ENCODE peak calls at places on chromosomes 5 and 9, in nine cellular contexts. One of them, this sample, is unnamed.

GRCh38 chr5:14708551-14708950 is 44.0 kb downstream of the OTULIN start:
- DNase-seq in GM23248: no peak
- DNase-seq in ovary: no peak
- DNase-seq in stimulated activated CD8-positive, alpha-beta memory T cell treated with anti-CD3 and anti-CD28 coated beads, Interleukin-4, amount 100 ng/mL, for 1 hour: no peak
- DNase-seq in effector memory CD8-positive, alpha-beta T cell: no peak
- DNase-seq in COLO829: no peak
- DNase-seq in pancreas: no peak
- DNase-seq in HTR-8/SVneo: no peak
- DNase-seq in midbrain: no peak
- DNase-seq in this sample: no peak

GRCh38 chr9:134226221-134226930 is 62.0 kb upstream of the RNU6ATAC start:
- DNase-seq in GM23248: peak; percentile 20
- DNase-seq in ovary: peak; percentile 55
- DNase-seq in stimulated activated CD8-positive, alpha-beta memory T cell treated with anti-CD3 and anti-CD28 coated beads, Interleukin-4, amount 100 ng/mL, for 1 hour: no peak
- DNase-seq in effector memory CD8-positive, alpha-beta T cell: no peak
- DNase-seq in COLO829: no peak
- DNase-seq in pancreas: peak; percentile 43
- DNase-seq in HTR-8/SVneo: peak; percentile 26
- DNase-seq in midbrain: no peak
- DNase-seq in this sample: no peak

GRCh38 chr5:43040287-43041098 is at the start of gene ANXA2R:
- DNase-seq in GM23248: peak; percentile 93
- DNase-seq in ovary: peak; percentile 85
- DNase-seq in stimulated activated CD8-positive, alpha-beta memory T cell treated with anti-CD3 and anti-CD28 coated beads, Interleukin-4, amount 100 ng/mL, for 1 hour: peak; percentile 85
- DNase-seq in effector memory CD8-positive, alpha-beta T cell: peak; percentile 96
- DNase-seq in COLO829: no peak
- DNase-seq in pancreas: peak; percentile 65
- DNase-seq in HTR-8/SVneo: no peak
- DNase-seq in midbrain: peak; percentile 86
- DNase-seq in this sample: peak; percentile 94

GRCh38 chr9:95481000-95481399 is 35.8 kb downstream of the PTCH1 start:
- DNase-seq in GM23248: no peak
- DNase-seq in ovary: no peak
- DNase-seq in stimulated activated CD8-positive, alpha-beta memory T cell treated with anti-CD3 and anti-CD28 coated beads, Interleukin-4, amount 100 ng/mL, for 1 hour: no peak
- DNase-seq in effector memory CD8-positive, alpha-beta T cell: no peak
- DNase-seq in COLO829: no peak
- DNase-seq in pancreas: no peak
- DNase-seq in HTR-8/SVneo: no peak
- DNase-seq in midbrain: no peak
- DNase-seq in this sample: no peak

GRCh38 chr9:126148994-126149393 is 177.6 kb upstream of the MVB12B start:
- DNase-seq in GM23248: no peak
- DNase-seq in ovary: no peak
- DNase-seq in stimulated activated CD8-positive, alpha-beta memory T cell treated with anti-CD3 and anti-CD28 coated beads, Interleukin-4, amount 100 ng/mL, for 1 hour: no peak
- DNase-seq in effector memory CD8-positive, alpha-beta T cell: no peak
- DNase-seq in COLO829: no peak
- DNase-seq in pancreas: no peak
- DNase-seq in HTR-8/SVneo: no peak
- DNase-seq in midbrain: no peak
- DNase-seq in this sample: no peak

GRCh38 chr5:78907255-78907886 is 77.7 kb downstream of the ARSB start:
- DNase-seq in GM23248: peak; percentile 92
- DNase-seq in ovary: peak; percentile 45
- DNase-seq in stimulated activated CD8-positive, alpha-beta memory T cell treated with anti-CD3 and anti-CD28 coated beads, Interleukin-4, amount 100 ng/mL, for 1 hour: no peak
- DNase-seq in effector memory CD8-positive, alpha-beta T cell: no peak
- DNase-seq in COLO829: no peak
- DNase-seq in pancreas: no peak
- DNase-seq in HTR-8/SVneo: no peak
- DNase-seq in midbrain: no peak
- DNase-seq in this sample: peak; percentile 82

GRCh38 chr9:137321726-137322361 is 19.8 kb upstream of the NRARP start:
- DNase-seq in GM23248: no peak
- DNase-seq in ovary: peak; percentile 8
- DNase-seq in stimulated activated CD8-positive, alpha-beta memory T cell treated with anti-CD3 and anti-CD28 coated beads, Interleukin-4, amount 100 ng/mL, for 1 hour: no peak
- DNase-seq in effector memory CD8-positive, alpha-beta T cell: no peak
- DNase-seq in COLO829: no peak
- DNase-seq in pancreas: no peak
- DNase-seq in HTR-8/SVneo: no peak
- DNase-seq in midbrain: no peak
- DNase-seq in this sample: no peak

GRCh38 chr5:126525630-126526245 is 69.3 kb downstream of the ALDH7A1 start:
- DNase-seq in GM23248: peak; percentile 50
- DNase-seq in ovary: peak; percentile 89
- DNase-seq in stimulated activated CD8-positive, alpha-beta memory T cell treated with anti-CD3 and anti-CD28 coated beads, Interleukin-4, amount 100 ng/mL, for 1 hour: no peak
- DNase-seq in effector memory CD8-positive, alpha-beta T cell: no peak
- DNase-seq in COLO829: no peak
- DNase-seq in pancreas: no peak
- DNase-seq in HTR-8/SVneo: no peak
- DNase-seq in midbrain: peak; percentile 42
- DNase-seq in this sample: no peak

GRCh38 chr5:69167488-69167845 is 517 bp downstream of the CCNB1 start:
- DNase-seq in GM23248: peak; percentile 58
- DNase-seq in ovary: no peak
- DNase-seq in stimulated activated CD8-positive, alpha-beta memory T cell treated with anti-CD3 and anti-CD28 coated beads, Interleukin-4, amount 100 ng/mL, for 1 hour: no peak
- DNase-seq in effector memory CD8-positive, alpha-beta T cell: no peak
- DNase-seq in COLO829: no peak
- DNase-seq in pancreas: no peak
- DNase-seq in HTR-8/SVneo: no peak
- DNase-seq in midbrain: no peak
- DNase-seq in this sample: no peak

GRCh38 chr9:124363326-124364096 is 51.7 kb downstream of the PSMB7 start:
- DNase-seq in GM23248: no peak
- DNase-seq in ovary: no peak
- DNase-seq in stimulated activated CD8-positive, alpha-beta memory T cell treated with anti-CD3 and anti-CD28 coated beads, Interleukin-4, amount 100 ng/mL, for 1 hour: no peak
- DNase-seq in effector memory CD8-positive, alpha-beta T cell: no peak
- DNase-seq in COLO829: no peak
- DNase-seq in pancreas: no peak
- DNase-seq in HTR-8/SVneo: no peak
- DNase-seq in midbrain: no peak
- DNase-seq in this sample: no peak

GRCh38 chr9:136506425-136506824 is 23.6 kb upstream of the SEC16A start:
- DNase-seq in GM23248: no peak
- DNase-seq in ovary: no peak
- DNase-seq in stimulated activated CD8-positive, alpha-beta memory T cell treated with anti-CD3 and anti-CD28 coated beads, Interleukin-4, amount 100 ng/mL, for 1 hour: no peak
- DNase-seq in effector memory CD8-positive, alpha-beta T cell: no peak
- DNase-seq in COLO829: no peak
- DNase-seq in pancreas: no peak
- DNase-seq in HTR-8/SVneo: no peak
- DNase-seq in midbrain: no peak
- DNase-seq in this sample: no peak

GRCh38 chr5:72386639-72387038 is 66.5 kb downstream of the PTCD2 start:
- DNase-seq in GM23248: no peak
- DNase-seq in ovary: no peak
- DNase-seq in stimulated activated CD8-positive, alpha-beta memory T cell treated with anti-CD3 and anti-CD28 coated beads, Interleukin-4, amount 100 ng/mL, for 1 hour: no peak
- DNase-seq in effector memory CD8-positive, alpha-beta T cell: no peak
- DNase-seq in COLO829: no peak
- DNase-seq in pancreas: no peak
- DNase-seq in HTR-8/SVneo: no peak
- DNase-seq in midbrain: no peak
- DNase-seq in this sample: peak; percentile 37